ENCODE peak calls at places on chromosomes 1 and 21, in four cellular contexts. N, R, L and C are unnamed samples.

GRCh38 chr1:62321438-62321837 is 2.2 kb upstream of the KANK4 start:
- DNase-seq in L (no peak), N (no peak), R (peak), C (peak)

GRCh38 chr1:203173566-203173965 is 2.1 kb downstream of the MYBPH start:
- DNase-seq in R (no peak), L (peak), N (peak), C (no peak)

GRCh38 chr1:69671363-69672010 is 103.8 kb downstream of the LRRC7 start:
- DNase-seq in N (no peak), L (peak), R (peak), C (no peak)

GRCh38 chr1:24289937-24290595 is 29.1 kb upstream of the GRHL3 start:
- DNase-seq in N (peak), R (peak), L (peak), C (peak)

GRCh38 chr1:89986020-89986419 is 8.9 kb upstream of the ZNF326 start:
- DNase-seq in L (peak), R (no peak), N (no peak), C (no peak)

GRCh38 chr1:218931331-218931730 is 242.3 kb upstream of the LYPLAL1 start:
- DNase-seq in N (no peak), R (no peak), L (no peak), C (peak)

GRCh38 chr1:101131239-101131924 is 105.4 kb upstream of the S1PR1 start:
- DNase-seq in L (no peak), N (no peak), R (no peak), C (no peak)

GRCh38 chr1:44423706-44424546 is 18.9 kb downstream of the RNF220 start:
- DNase-seq in N (peak), L (peak), R (peak), C (peak)

GRCh38 chr1:35448344-35448801 is 108.8 kb downstream of the KIAA0319L start:
- DNase-seq in N (no peak), R (peak), L (no peak), C (peak)

GRCh38 chr1:153293480-153293775 is 19.3 kb downstream of the PGLYRP3 start:
- DNase-seq in N (no peak), L (no peak), R (no peak), C (no peak)

GRCh38 chr1:36781098-36781497 is 253.2 kb downstream of the GRIK3 start:
- DNase-seq in L (no peak), R (no peak), N (no peak), C (no peak)

GRCh38 chr1:66315675-66316074 is 218.3 kb upstream of the SGIP1 start:
- DNase-seq in N (no peak), L (no peak), R (no peak), C (no peak)

GRCh38 chr1:224459051-224459450 is 24.5 kb upstream of the WDR26 start:
- DNase-seq in N (no peak), L (no peak), R (no peak), C (peak)

GRCh38 chr1:47440849-47441170 is 3.0 kb downstream of the FOXD2 start:
- DNase-seq in L (no peak), R (no peak), N (no peak), C (peak)
- H3K4me3 ChIP-seq in L (no peak), R (no peak), N (no peak), C (peak)

GRCh38 chr1:93004566-93005251 is 43.4 kb upstream of the DIPK1A start:
- DNase-seq in R (no peak), N (no peak), L (no peak), C (no peak)
- TF ChIP-seq CTCF in R (no peak), N (no peak), L (no peak), C (no peak)

GRCh38 chr1:233113009-233113712 is 162.8 kb downstream of the NTPCR start:
- DNase-seq in L (peak), N (peak), R (peak), C (peak)

GRCh38 chr1:233114159-233114558 is 163.7 kb downstream of the NTPCR start:
- DNase-seq in N (no peak), L (no peak), R (peak), C (peak)

GRCh38 chr1:233113713-233114028 is 163.3 kb downstream of the NTPCR start:
- DNase-seq in N (no peak), L (no peak), R (no peak), C (no peak)

GRCh38 chr1:233112184-233113008 is 162.0 kb downstream of the NTPCR start:
- DNase-seq in N (no peak), R (peak), L (no peak), C (peak)

DNA sequence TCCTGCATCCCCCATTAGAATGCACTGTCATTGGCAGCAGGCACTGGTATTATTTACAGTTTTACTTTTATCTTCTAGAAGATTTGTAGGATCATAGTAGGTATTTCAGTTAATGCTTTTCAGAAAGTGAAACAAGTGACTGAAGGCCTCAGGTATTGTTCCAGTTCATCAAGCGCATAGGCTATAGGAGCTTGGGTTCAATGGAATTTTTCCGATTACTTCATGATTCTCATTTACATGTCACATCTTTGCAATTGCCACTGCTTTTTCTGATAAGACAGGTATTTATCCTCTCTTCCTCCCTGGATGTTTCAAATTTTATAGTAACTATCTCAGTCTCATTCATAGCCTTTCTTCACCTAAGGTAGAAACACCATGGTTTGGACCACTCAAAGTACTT is 161.3 kb downstream of the NTPCR start:
- DNase-seq in L (no peak), N (no peak), R (no peak), C (no peak)
- H3K4me3 ChIP-seq in L (no peak), N (no peak), R (no peak), C (no peak)

DNA sequence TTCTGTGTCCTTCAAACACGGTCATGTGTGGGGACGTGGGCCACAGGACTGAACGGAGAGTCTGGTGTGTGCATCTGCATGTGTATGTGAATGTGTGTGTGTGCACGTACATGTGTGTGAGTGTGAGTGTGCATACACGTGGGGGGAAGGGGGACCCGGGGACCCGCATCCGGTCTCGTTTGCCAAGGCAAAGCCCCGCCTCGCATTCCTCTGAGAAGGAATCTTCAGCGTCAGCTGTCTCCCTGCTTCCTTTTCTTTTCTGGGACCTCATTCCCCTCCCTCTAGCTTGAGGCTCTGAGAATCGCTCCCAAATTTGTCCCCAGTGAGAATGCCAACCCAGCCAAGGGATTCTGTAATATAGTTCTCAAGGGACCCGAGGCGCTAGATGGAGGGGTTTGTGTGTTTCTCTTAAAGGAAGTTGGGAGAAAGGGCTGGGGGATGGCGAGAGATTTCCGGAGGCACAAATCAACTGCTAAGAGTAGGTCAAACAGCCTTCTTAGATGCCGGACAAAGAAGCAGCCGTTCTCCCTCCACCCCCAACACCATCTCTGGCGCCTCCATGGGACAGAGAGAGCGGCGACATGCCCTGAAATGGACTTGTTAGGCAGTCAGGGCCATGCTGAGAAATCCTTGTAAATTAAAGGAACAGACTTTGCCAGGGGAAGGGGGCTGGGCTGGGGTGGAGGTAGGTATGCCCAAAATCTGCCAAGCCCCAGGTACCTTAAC is 6.6 kb downstream of the IFFO2 start:
- DNase-seq in N (peak), L (peak), R (peak), C (peak)
- TF ChIP-seq CTCF in N (peak), L (peak), R (peak), C (peak)

GRCh38 chr1:52141513-52142219 is at the start of gene ZFYVE9:
- DNase-seq in R (peak), L (peak), N (peak), C (peak)

GRCh38 chr1:52139817-52140540 is 1.9 kb upstream of the ZFYVE9 start:
- DNase-seq in N (no peak), L (peak), R (peak), C (peak)

GRCh38 chr1:52145137-52145536 is 3.2 kb downstream of the ZFYVE9 start:
- DNase-seq in L (no peak), R (no peak), N (no peak), C (no peak)

GRCh38 chr1:52142220-52143153 is 598 bp downstream of the ZFYVE9 start:
- DNase-seq in N (peak), R (peak), L (peak), C (peak)

GRCh38 chr1:52140633-52141512 is 1.0 kb upstream of the ZFYVE9 start:
- DNase-seq in L (no peak), R (no peak), N (no peak), C (peak)
- H3K4me3 ChIP-seq in L (peak), R (peak), N (peak), C (no peak)

DNA sequence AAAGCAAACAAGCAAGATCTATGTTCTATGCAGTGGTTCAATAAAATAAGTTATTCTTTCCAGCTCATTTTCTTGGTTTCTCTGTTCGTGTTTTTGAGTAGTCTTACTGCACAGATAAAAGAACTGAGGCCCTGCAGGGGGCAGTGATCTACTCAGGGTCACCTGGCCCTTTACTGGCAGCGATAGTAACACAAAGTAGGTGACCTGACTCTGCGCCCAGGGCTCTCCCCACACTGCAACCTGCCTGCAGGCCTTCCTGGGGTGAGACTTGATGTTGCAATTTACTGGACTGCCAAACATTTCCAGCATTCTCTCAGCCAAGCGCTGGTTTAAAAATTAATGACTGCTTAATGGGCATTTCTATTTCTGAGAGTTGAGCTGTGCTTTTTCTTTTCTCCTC is 110.3 kb downstream of the HUNK start:
- DNase-seq in L (no peak), R (no peak), N (no peak), C (no peak)
- TF ChIP-seq CTCF in L (no peak), R (no peak), N (no peak), C (no peak)

GRCh38 chr1:169786974-169787373 is 7.7 kb downstream of the METTL18 start:
- DNase-seq in R (no peak), L (no peak), N (no peak), C (no peak)
- H3K4me3 ChIP-seq in R (no peak), L (no peak), N (no peak), C (no peak)